ENCODE peak calls at places on chromosomes 16 and 17, in five cellular contexts. V, A, D, S and H are unnamed samples.

GRCh38 chr16:81586421-81586820 is 141.8 kb downstream of the CMIP start:
- DNase-seq in V (no peak), A (no peak), D (no peak), S (no peak), H (no peak)

GRCh38 chr17:8846768-8847211 is 20.7 kb downstream of the PIK3R6 start:
- DNase-seq in V (no peak), A (no peak), D (peak; percentile 24), S (peak; percentile 83), H (no peak)

GRCh38 chr16:52964290-52964689 is 88.4 kb downstream of the CHD9NB start:
- DNase-seq in V (no peak), A (no peak), D (no peak), S (no peak), H (no peak)

GRCh38 chr17:55743103-55743679 is 7.7 kb upstream of the PCTP start:
- DNase-seq in V (no peak), A (no peak), D (no peak), S (no peak), H (peak; percentile 15)

GRCh38 chr16:27401768-27402568 is at the start of gene IL21R:
- DNase-seq in V (peak; percentile 73), A (peak; percentile 74), D (peak; percentile 96), S (peak; percentile 52), H (no peak)

GRCh38 chr16:76857402-76857801 is 333.6 kb upstream of the MON1B start:
- DNase-seq in V (no peak), A (no peak), D (no peak), S (no peak), H (no peak)

GRCh38 chr16:2019919-2020831 is 590 bp downstream of the NPW start:
- DNase-seq in V (no peak), A (no peak), D (no peak), S (peak; percentile 86), H (no peak)

GRCh38 chr16:48446534-48446920 is 61.3 kb upstream of the SIAH1 start:
- DNase-seq in V (no peak), A (no peak), D (peak; percentile 13), S (peak; percentile 40), H (no peak)

GRCh38 chr16:78252757-78253156 is 153.3 kb downstream of the WWOX start:
- DNase-seq in V (no peak), A (no peak), D (no peak), S (no peak), H (no peak)

GRCh38 chr17:80782536-80783427 is 208.9 kb upstream of the CHMP6 start:
- DNase-seq in V (no peak), A (no peak), D (no peak), S (no peak), H (no peak)

GRCh38 chr16:21275529-21275928 is 2.6 kb downstream of the CRYM start:
- DNase-seq in V (no peak), A (no peak), D (no peak), S (no peak), H (peak; percentile 34)

GRCh38 chr17:27946521-27946920 is 53.4 kb upstream of the LYRM9 start:
- DNase-seq in V (no peak), A (no peak), D (no peak), S (no peak), H (no peak)

GRCh38 chr16:86602521-86602920 is 24.2 kb downstream of the FOXL1 start:
- DNase-seq in V (no peak), A (no peak), D (no peak), S (no peak), H (no peak)

GRCh38 chr17:74446551-74447500 is 14.9 kb downstream of the GPRC5C start:
- DNase-seq in V (peak; percentile 77), A (no peak), D (no peak), S (peak; percentile 69), H (peak; percentile 89)

GRCh38 chr16:56930516-56931252 is 1.3 kb upstream of the HERPUD1 start:
- DNase-seq in V (no peak), A (peak; percentile 54), D (no peak), S (no peak), H (no peak)

GRCh38 chr17:7323731-7324437 is 5.3 kb downstream of the NEURL4 start:
- DNase-seq in V (peak; percentile 50), A (no peak), D (no peak), S (peak; percentile 98), H (peak; percentile 43)
- H3K36me3 ChIP-seq in V (peaks cover 77% of the 10 kb centered on the region), A (no peaks in the 10 kb centered on the region), D (no peaks in the 10 kb centered on the region), S (peaks cover 54% of the 10 kb centered on the region), H (peaks cover 11% of the 10 kb centered on the region)

DNA sequence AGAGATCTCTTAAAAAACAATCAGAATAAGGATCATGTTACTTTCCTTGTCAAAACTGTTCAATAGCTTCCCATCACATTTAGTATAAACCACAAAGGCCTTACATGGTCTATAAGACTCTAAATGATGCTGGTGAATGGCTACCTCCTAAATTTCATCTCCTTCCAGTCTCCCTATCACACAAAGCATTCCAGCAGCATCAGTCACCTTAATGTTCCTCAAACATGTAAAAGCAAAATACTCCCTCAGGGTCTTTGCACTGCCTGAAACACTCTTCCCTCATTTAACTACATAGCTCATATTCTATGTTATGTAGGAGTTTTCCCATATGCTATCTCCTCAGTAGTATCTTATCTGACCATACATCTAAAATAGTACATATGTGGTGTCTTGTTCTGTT is 53.5 kb upstream of the INTS2 start:
- DNase-seq in V (no peak), A (no peak), D (no peak), S (no peak), H (no peak)
- H3K36me3 ChIP-seq in V (peaks cover 88% of the 10 kb centered on the region), A (no peaks in the 10 kb centered on the region), D (peaks cover 97% of the 10 kb centered on the region), S (peaks cover 12% of the 10 kb centered on the region), H (no peaks in the 10 kb centered on the region)

DNA sequence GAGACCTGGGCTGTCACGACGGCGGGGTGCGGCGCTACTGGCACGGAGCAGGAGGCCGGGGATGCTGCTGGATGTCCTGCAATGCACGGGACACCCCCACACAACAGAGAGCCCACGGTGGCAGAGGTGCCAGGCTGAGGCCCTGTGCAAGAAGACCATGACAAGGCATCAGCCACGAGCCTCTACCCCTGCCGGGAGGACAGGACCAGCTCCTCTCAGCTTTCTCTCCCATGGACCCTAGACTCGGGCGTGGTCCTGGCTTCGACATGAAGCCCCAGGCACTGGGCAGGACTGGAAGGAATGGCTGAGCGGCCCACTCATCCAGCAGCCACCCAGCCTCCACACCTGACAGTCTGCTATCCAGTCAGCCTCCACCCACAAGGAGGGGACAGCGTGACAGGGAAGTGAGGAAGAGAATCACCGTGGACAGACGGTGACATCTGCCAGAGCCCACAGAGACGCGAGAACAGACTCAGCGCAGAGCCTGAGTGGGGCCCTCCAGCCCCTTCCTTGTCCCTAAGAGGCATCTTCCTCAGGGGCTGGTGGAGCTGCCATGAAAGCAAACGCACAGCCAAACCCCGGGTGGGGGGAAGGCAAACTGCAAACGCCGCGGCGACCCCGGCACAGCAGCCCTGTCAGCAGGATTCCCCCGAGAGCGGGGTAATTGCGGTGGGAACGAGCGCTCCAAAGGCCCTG is 25.5 kb downstream of the SLC7A5 start:
- DNase-seq in V (no peak), A (no peak), D (no peak), S (no peak), H (no peak)
- H3K36me3 ChIP-seq in V (no peaks in the 10 kb centered on the region), A (no peaks in the 10 kb centered on the region), D (peaks cover 29% of the 10 kb centered on the region), S (peaks cover 22% of the 10 kb centered on the region), H (no peaks in the 10 kb centered on the region)

DNA sequence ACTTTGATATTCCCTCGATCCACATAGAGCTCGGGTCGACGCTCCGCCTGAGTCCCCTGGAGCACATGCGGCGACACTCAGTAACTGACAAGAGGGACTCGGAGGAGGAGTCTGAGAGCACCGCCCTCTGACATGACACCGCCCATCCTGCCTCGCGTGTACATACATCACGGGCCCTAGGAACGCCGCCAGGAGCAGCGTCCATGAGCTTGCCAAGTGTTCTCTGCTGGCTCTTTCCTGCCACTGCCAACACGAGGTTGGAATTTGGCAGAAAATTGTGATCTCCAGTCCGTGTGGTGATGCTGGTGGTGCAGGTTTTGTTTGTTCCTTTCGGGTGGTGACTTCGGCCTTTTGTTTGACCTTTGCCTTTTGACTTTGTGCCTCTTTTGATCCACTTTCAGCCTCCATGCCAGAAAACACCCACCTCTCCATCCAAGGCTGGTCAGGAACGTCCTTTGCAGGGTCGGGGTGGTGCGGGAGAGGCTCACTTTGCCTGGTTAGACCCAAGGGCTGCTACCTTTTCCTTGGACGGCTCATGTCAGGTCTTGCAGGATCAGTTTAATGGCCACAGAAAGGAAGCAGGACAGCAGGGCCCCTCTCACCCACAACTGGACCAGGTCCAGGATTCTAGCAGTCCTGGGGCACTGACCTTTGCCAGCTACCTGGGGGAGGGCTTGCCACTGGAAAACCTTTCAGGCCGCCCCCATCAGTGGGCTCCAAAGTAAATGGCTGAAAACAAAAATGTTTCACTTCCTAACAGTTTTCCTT is 27.6 kb downstream of the ELAC2 start:
- DNase-seq in V (peak; percentile 79), A (no peak), D (no peak), S (no peak), H (no peak)
- H3K36me3 ChIP-seq in V (peaks cover 44% of the 10 kb centered on the region), A (peaks cover 13% of the 10 kb centered on the region), D (peaks cover 54% of the 10 kb centered on the region), S (peaks cover 36% of the 10 kb centered on the region), H (peaks cover 29% of the 10 kb centered on the region)

GRCh38 chr16:4859190-4859899 is 12.1 kb downstream of the UBN1 start:
- DNase-seq in V (no peak), A (no peak), D (no peak), S (no peak), H (no peak)
- H3K36me3 ChIP-seq in V (peaks cover 89% of the 10 kb centered on the region), A (peaks cover 29% of the 10 kb centered on the region), D (peaks cover 47% of the 10 kb centered on the region), S (peaks cover 42% of the 10 kb centered on the region), H (peaks cover 17% of the 10 kb centered on the region)

DNA sequence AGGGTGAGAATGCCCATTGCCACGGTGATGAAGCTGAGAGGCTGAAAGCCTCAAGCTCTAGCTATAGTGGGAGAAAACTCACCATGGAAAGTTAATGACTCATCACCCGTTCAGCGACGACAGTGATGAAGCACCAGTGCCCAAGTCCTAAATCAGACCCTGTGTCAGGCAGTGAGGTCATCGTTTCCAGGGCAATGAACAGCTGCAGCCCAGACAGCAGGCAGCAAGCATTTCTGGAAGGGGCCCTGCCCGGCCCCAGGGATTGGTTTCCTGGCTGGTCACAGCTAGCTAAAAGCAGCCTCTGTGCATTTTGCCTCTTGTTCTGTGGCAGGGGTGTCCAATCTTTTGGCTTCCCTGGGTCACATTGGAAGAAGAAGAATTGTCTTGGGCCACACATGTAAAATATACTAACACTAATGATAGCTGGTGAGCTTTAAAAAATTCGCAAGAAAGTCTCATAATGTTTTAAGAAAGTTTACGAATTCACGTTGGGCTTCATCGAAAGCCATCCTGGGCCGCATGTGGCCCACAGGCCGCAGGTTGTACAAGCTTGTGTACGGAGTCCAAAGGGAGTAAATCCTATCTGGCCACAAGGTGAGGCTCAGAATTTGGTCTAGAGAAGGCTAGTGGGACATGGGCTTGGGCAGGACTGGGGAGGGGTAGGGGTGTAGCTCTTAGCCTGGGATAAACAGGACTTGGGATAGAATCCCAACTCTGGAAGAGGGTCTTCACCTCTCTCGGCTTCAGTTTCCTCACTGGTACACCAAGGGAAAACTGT is 40.6 kb downstream of the MIS12 start:
- DNase-seq in V (peak; percentile 67), A (peak; percentile 9), D (peak; percentile 96), S (no peak), H (peak; percentile 12)
- H3K36me3 ChIP-seq in V (peaks cover 59% of the 10 kb centered on the region), A (no peaks in the 10 kb centered on the region), D (no peaks in the 10 kb centered on the region), S (no peaks in the 10 kb centered on the region), H (no peaks in the 10 kb centered on the region)

GRCh38 chr16:31190818-31191444 is 11.0 kb downstream of the FUS start:
- DNase-seq in V (no peak), A (no peak), D (peak; percentile 9), S (no peak), H (no peak)
- H3K36me3 ChIP-seq in V (peaks cover 100% of the 10 kb centered on the region), A (peaks cover 41% of the 10 kb centered on the region), D (peaks cover 100% of the 10 kb centered on the region), S (peaks cover 86% of the 10 kb centered on the region), H (peaks cover 60% of the 10 kb centered on the region)